ENCODE peak calls at places on chromosomes 16 and 17, in eight cellular contexts. W, J, F, C, R, D, Q and B are unnamed samples.

GRCh38 chr17:7612294-7612640 is 2.4 kb downstream of the FXR2 start:
- DNase-seq in J (no peak), F (no peak), C (no peak), W (no peak), R (no peak), Q (no peak), D (no peak), B (no peak)

GRCh38 chr17:65046236-65046635 is 10.3 kb downstream of the GNA13 start:
- DNase-seq in F (no peak), D (no peak), J (no peak), W (no peak), Q (no peak), C (no peak), R (no peak), B (no peak)

GRCh38 chr17:17724991-17725852 is 44.0 kb downstream of the RAI1 start:
- DNase-seq in W (peak), Q (no peak), J (no peak), R (no peak), C (peak), F (no peak), D (no peak), B (no peak)

GRCh38 chr17:17593222-17593620 is 1.7 kb upstream of the PEMT start:
- DNase-seq in J (no peak), F (no peak), W (no peak), Q (no peak), C (no peak), D (no peak), R (no peak), B (no peak)

GRCh38 chr16:8966781-8967436 is 3.2 kb upstream of the USP7 start:
- DNase-seq in R (no peak), W (no peak), Q (no peak), D (no peak), J (no peak), F (no peak), C (no peak), B (peak)

GRCh38 chr17:75128694-75129505 is 2.6 kb downstream of the NT5C start:
- DNase-seq in W (no peak), D (no peak), F (no peak), C (no peak), Q (no peak), R (no peak), J (no peak), B (no peak)

GRCh38 chr16:49700222-49700927 is 155.5 kb downstream of the ZNF423 start:
- DNase-seq in R (no peak), C (peak), J (no peak), W (peak), Q (no peak), D (no peak), F (no peak), B (no peak)

GRCh38 chr16:4313563-4314531 is 2.0 kb upstream of the GLIS2 start:
- DNase-seq in Q (peak), W (peak), R (no peak), J (peak), C (peak), D (no peak), F (peak), B (no peak)

GRCh38 chr17:75707096-75707720 is 14.1 kb upstream of the ITGB4 start:
- DNase-seq in W (no peak), D (no peak), Q (peak), F (peak), R (no peak), C (no peak), J (no peak), B (no peak)

GRCh38 chr16:87896924-87897562 is 27.7 kb upstream of the SLC7A5 start:
- DNase-seq in R (no peak), C (no peak), Q (no peak), D (no peak), W (no peak), F (no peak), J (no peak), B (no peak)

GRCh38 chr16:9159839-9160550 is 68.6 kb downstream of the HAPSTR1 start:
- DNase-seq in W (peak), Q (peak), D (peak), R (peak), J (peak), C (peak), F (peak), B (peak)

GRCh38 chr16:13896543-13897182 is 23.3 kb upstream of the ERCC4 start:
- DNase-seq in J (peak), W (no peak), F (peak), D (no peak), Q (peak), C (peak), R (no peak), B (no peak)

GRCh38 chr17:65833214-65833613 is 271.8 kb upstream of the AXIN2 start:
- DNase-seq in J (no peak), W (no peak), D (no peak), R (no peak), Q (no peak), C (no peak), F (no peak), B (no peak)

GRCh38 chr16:1428511-1428910 is 2.4 kb upstream of the PERCC1 start:
- DNase-seq in W (no peak), R (no peak), D (no peak), F (peak), J (no peak), C (peak), Q (no peak), B (no peak)

GRCh38 chr16:17275076-17275732 is 195.6 kb downstream of the XYLT1 start:
- DNase-seq in C (no peak), R (no peak), W (no peak), D (no peak), Q (peak), J (peak), F (no peak), B (no peak)

GRCh38 chr17:352421-353212 is at the start of gene RPH3AL:
- DNase-seq in Q (peak), F (no peak), D (no peak), R (no peak), W (no peak), J (peak), C (peak), B (no peak)

GRCh38 chr16:88454315-88455057 is 1.4 kb downstream of the ZFPM1 start:
- DNase-seq in W (peak), R (no peak), D (no peak), J (no peak), F (no peak), C (peak), Q (no peak), B (no peak)

GRCh38 chr17:76270127-76270592 is 5.0 kb downstream of the UBALD2 start:
- DNase-seq in C (no peak), D (no peak), F (peak), R (no peak), W (peak), Q (no peak), J (no peak), B (no peak)

GRCh38 chr16:1651509-1652342 is 26.4 kb upstream of the JPT2 start:
- DNase-seq in C (no peak), J (no peak), D (no peak), W (peak), Q (no peak), F (no peak), R (no peak), B (no peak)

DNA sequence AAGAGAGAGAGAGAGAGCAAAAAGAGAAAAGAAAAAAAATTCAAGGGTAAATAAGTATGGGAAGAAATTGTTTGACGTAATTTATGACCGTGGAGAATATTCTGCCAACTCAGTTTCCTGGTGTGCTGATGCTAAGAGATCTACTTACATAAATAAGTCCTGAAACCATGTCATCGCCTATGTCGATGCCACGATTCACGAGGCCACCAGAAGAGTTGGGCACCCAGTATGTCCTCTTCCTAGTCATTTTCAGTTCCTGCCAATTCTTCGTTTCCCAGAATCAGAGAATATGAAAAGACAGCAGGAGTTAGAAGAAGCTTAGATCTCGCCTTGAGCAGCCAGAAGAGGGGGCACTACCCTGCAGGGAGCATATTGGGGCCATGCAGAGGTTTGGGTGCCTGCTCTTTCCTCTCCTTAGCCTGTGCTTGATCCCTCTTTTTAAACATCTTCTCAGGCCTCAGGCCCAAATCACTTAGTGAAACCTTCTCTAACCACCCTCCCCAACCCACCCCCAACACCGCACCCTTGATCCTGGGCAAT is 12.4 kb upstream of the LONP2 start:
- DNase-seq in C (peak), R (peak), D (no peak), J (peak), W (peak), F (peak), Q (peak), B (no peak)
- TF ChIP-seq REST in C (no peak), R (no peak), D (no peak), J (no peak), W (no peak), F (no peak), Q (no peak), B (no peak)

DNA sequence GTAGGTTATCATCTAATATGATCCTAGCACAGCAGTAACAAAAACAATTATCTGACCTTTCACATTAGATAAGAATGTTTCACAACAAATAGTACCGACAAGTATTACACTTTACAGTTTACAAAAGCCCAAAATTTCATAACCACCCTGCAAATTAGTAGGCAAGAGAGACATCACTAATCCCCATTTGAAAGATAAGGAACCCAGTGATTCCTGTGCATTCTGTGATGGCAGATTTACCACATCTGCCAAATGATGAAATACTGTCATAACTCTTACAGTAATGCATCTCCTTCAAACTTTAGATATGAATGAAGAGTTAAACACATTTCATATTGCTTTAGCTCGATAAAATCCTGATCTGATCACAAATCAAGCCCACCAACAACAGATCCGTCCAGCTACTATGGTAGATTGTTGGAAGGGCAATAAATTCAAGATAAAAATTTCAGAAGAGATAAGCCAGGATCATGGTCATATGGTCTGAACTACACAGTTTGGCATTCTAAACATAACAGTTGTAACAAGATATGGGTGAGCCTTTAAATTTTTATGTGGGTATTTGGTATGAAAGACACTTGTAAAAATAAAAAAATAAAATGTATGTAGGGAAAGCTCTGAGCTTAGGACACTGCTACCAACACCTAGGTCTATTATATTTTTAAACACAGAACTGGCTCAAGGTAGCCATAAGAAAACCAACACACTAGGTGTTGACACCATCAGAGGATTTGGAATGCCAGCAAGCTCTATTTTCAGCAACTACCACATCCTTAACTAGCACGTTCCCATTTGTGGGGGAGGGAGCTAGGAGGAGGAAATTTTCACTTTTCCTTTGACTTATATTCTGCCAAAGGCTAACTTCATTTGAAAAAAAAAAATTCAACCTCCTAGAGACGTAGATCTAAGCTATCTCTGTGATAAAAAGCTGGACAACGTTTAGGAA is 9.3 kb downstream of the YWHAE start:
- DNase-seq in R (no peak), D (no peak), F (no peak), C (no peak), W (no peak), Q (no peak), J (no peak), B (peak)
- H3K27ac ChIP-seq in R (peak), D (no peak), F (peak), C (no peak), W (no peak), Q (no peak), J (no peak), B (peak)

DNA sequence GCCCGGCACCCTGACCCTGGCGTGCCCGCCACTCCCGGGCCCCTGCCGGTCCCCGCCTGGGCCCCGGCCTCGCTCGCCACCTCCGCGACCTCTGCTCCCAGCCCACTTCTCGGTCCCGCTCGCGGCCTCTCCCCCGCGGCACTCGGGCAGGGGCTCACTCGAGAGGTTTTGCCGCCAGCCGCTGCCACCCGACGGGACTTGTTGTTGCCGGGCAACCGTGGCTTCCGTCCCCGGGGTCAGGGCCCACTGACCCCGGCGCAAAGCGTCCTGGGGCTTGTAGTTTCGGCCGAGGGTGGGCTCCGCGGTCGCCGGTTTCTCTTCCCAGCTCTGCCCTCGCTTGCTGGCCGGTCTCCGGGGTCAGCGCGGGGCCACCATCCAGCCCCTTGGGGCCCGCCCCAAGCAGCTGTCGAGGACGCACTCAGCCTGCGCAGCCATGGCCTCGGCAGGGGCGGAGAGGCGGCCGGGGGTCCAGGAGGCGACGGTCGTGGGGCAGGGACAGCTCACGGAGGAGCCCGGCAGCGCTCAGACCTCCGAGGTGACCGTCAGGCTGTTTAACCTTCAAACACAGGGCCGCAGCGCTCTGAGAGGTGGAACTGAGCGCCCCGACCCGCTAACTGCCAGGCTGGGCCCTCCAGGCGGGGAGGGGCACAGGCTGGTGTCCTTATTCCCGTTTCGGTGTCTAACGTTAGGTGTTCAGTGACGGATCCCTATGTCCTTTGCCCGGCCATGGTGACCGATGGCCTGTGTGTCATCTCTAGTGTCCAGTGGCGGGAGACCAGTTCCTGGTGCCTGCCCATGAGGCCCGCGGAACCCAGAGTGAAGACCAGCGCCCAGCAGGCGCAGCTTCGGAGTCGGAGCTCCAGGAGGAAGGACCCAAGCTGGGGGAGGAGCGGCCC is at the start of the genes C16orf86 and ENKD1:
- DNase-seq in W (peak), D (no peak), Q (peak), F (peak), C (peak), R (no peak), J (peak), B (peak)
- TF ChIP-seq POLR2AphosphoS5 in W (no peak), D (no peak), Q (peak), F (no peak), C (peak), R (no peak), J (no peak), B (peak)

DNA sequence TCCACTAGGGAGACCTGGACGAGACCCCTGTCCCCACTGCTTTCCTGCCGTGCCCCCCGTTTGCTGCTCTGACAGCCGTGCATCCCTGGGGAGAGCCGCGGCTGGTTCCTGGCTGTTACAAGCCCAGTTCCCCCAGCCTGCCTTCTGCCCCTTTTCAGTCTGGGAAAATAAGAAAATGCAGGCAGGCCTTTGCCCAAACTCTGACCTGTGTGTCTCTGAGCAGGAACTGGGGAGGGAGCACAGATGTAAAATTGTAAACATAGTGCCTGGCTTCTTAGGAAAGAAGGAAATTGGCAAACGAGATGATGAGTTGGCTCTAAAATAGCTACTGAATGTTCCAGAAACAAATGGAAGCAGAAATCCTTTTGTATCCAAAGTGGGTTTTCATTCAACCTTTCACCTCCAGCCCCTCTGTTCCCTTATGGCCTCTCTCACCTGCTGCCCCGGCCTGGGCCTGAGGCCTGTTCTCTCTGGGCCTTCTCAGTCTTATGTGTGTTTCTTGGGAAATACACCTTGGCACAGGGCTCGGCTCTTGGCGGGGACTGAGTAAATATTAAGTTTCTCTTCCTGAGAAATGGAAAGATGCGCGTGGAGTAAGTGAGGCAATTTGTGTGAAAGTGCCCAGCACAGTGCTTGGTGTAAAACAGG is 67.1 kb downstream of the OR1D5 start:
- DNase-seq in F (no peak), W (no peak), Q (no peak), J (no peak), R (no peak), C (no peak), D (no peak), B (no peak)
- TF ChIP-seq REST in F (no peak), W (no peak), Q (no peak), J (no peak), R (no peak), C (no peak), D (no peak), B (no peak)

DNA sequence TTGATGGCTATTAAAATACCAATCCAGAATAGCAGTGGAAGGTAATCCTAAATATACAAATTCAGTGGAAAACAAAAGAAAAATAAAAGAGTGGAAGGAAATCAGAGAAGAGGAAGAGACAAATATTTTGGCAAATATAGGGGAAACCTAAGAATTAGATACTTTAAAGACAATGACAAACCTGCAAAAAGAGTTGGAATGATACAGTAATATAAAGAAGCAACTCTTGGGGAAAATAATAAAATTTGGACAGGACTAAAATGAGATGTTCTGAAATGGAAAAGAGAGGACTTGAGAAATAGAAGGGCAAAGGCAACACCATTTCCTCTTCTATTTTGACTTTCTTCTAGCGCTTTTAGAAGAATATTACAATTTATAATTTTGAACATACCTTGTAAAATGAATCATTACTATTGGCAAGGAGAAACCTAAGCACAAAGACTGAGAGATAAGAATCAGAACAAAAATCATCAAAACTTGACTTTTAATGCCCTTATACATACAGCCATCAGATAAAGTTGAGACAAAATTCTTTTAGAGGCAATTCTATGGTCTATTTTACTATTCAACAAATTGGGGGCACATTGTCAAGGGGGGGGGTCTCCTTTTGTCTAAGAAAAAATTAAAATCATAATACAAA is 5.2 kb downstream of the RNF43 start:
- DNase-seq in F (no peak), W (no peak), J (no peak), C (no peak), Q (no peak), D (no peak), R (no peak), B (no peak)
- H3K27ac ChIP-seq in F (no peak), W (no peak), J (peak), C (no peak), Q (no peak), D (peak), R (no peak), B (no peak)

DNA sequence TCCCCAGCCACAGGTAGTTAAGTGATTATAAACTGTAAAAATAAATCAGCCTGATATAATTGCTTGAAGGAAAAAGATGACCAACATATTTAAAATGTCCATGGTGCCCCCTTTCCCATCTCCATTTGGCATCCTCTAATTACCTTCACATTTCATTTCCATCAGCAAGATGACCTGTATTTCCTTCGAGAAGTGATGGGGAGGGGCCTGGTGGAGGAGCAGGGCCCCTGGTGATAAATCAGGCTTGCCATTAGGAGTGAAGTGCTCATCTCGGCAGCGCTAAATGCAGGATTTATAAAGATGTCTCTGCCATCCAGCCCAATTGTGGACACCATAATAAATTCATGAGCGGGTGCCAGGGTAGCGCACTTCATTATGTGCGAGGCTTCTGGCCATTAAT is 101.6 kb upstream of the IRX6 start:
- DNase-seq in D (no peak), W (no peak), R (no peak), Q (no peak), F (no peak), J (no peak), C (no peak), B (no peak)
- TF ChIP-seq POLR2AphosphoS5 in D (no peak), W (no peak), R (no peak), Q (no peak), F (no peak), J (no peak), C (no peak), B (no peak)